ENCODE peak calls at places on chromosomes 16 and 17, in eight cellular contexts. J is right atrium auricular region; M is astrocyte of the cerebellum; Q is breast epithelium; N is Karpas-422; X is CD8-positive, alpha-beta memory T cell; T is body of pancreas; D is astrocyte of the spinal cord. V is an unnamed sample.

GRCh38 chr16:79169239-79169638 is 431.3 kb downstream of the MAF start:
- DNase-seq in N (no peak), X (no peak), Q (no peak), J (no peak), M (no peak), D (no peak), T (no peak), V (no peak)

GRCh38 chr16:86590501-86591144 is 12.3 kb downstream of the FOXL1 start:
- DNase-seq in N (no peak), D (peak), M (peak), T (no peak), J (no peak), Q (no peak), X (no peak), V (no peak)

GRCh38 chr17:63434951-63435571 is 11.0 kb downstream of the CYB561 start:
- DNase-seq in Q (peak), J (no peak), X (peak), M (no peak), N (peak), T (peak), D (peak), V (peak)

GRCh38 chr17:53749178-53749577 is 73.5 kb upstream of the KIF2B start:
- DNase-seq in Q (no peak), J (no peak), X (no peak), D (peak), M (peak), N (no peak), T (peak), V (no peak)

GRCh38 chr16:17134586-17134985 is 336.2 kb downstream of the XYLT1 start:
- DNase-seq in X (no peak), T (no peak), J (no peak), N (no peak), D (no peak), Q (no peak), M (no peak), V (no peak)

GRCh38 chr17:50608700-50609375 is 25.8 kb upstream of the ABCC3 start:
- DNase-seq in Q (no peak), M (no peak), J (no peak), N (no peak), T (no peak), X (no peak), D (no peak), V (no peak)

GRCh38 chr16:49589721-49590120 is 216.1 kb downstream of the C16orf78 start:
- DNase-seq in J (peak), T (no peak), M (no peak), N (no peak), Q (no peak), X (no peak), D (no peak), V (no peak)

GRCh38 chr17:9356488-9356911 is 219.1 kb downstream of the STX8 start:
- DNase-seq in M (no peak), J (no peak), N (peak), D (no peak), Q (no peak), T (peak), X (no peak), V (no peak)

GRCh38 chr17:42121066-42121769 is at the start of gene KAT2A:
- DNase-seq in M (no peak), X (peak), Q (peak), T (peak), J (peak), N (peak), D (peak), V (peak)

GRCh38 chr17:22512997-22513538 is 820.7 kb downstream of the KCNJ18 start:
- DNase-seq in M (no peak), X (no peak), N (peak), D (no peak), J (peak), Q (no peak), T (no peak), V (no peak)

GRCh38 chr16:17173134-17173729 is 297.5 kb downstream of the XYLT1 start:
- DNase-seq in N (peak), T (peak), M (peak), Q (no peak), J (peak), X (no peak), D (peak), V (no peak)

GRCh38 chr17:4205917-4206316 is 57.9 kb downstream of the ANKFY1 start:
- DNase-seq in D (no peak), Q (no peak), J (no peak), M (no peak), X (no peak), T (no peak), N (no peak), V (no peak)

GRCh38 chr16:4410335-4411075 is 5.9 kb downstream of the CORO7 start:
- DNase-seq in T (peak), J (no peak), D (peak), N (no peak), X (no peak), Q (peak), M (peak), V (no peak)

GRCh38 chr17:69578385-69578936 is 164.0 kb downstream of the MAP2K6 start:
- DNase-seq in X (no peak), Q (no peak), D (no peak), J (no peak), T (no peak), N (no peak), M (no peak), V (no peak)

GRCh38 chr16:28189237-28189636 is 22.5 kb downstream of the XPO6 start:
- DNase-seq in D (no peak), N (no peak), J (no peak), X (no peak), T (no peak), M (no peak), Q (no peak), V (no peak)

GRCh38 chr16:28531777-28532744 is 6.7 kb downstream of the NUPR1 start:
- DNase-seq in X (no peak), Q (no peak), D (no peak), J (peak), T (peak), M (no peak), N (peak), V (no peak)

GRCh38 chr17:17913695-17914332 is 58.4 kb downstream of the TOM1L2 start:
- DNase-seq in T (peak), Q (peak), X (peak), N (no peak), J (peak), D (peak), M (peak), V (no peak)

GRCh38 chr17:42277342-42277712 is 1.1 kb upstream of the STAT5B start:
- DNase-seq in N (no peak), T (no peak), M (no peak), J (no peak), X (no peak), Q (peak), D (no peak), V (no peak)

GRCh38 chr17:38459556-38459955 is 31.3 kb downstream of the ARHGAP23 start:
- DNase-seq in D (no peak), X (no peak), M (no peak), T (no peak), Q (no peak), J (no peak), N (no peak), V (no peak)

GRCh38 chr17:76714822-76715461 is 4.2 kb upstream of the MXRA7 start:
- DNase-seq in J (peak), D (peak), Q (no peak), M (no peak), T (peak), X (peak), N (peak), V (peak)

GRCh38 chr16:50354082-50354481 is 14.7 kb downstream of the BRD7 start:
- DNase-seq in M (no peak), T (no peak), N (no peak), X (no peak), J (no peak), Q (no peak), D (no peak), V (no peak)

GRCh38 chr16:46765050-46765449 is 16.9 kb upstream of the MYLK3 start:
- DNase-seq in Q (no peak), J (no peak), T (no peak), X (no peak), N (no peak), D (peak), M (peak), V (no peak)

GRCh38 chr17:66636111-66636510 is 198.8 kb upstream of the CACNG5 start:
- DNase-seq in X (no peak), J (no peak), N (peak), M (peak), Q (no peak), D (peak), T (no peak), V (no peak)

GRCh38 chr17:35169964-35170363 is 22.3 kb downstream of the UNC45B start:
- DNase-seq in N (no peak), T (no peak), J (no peak), D (no peak), M (no peak), Q (no peak), X (no peak), V (no peak)

GRCh38 chr17:69466905-69467630 is 52.6 kb downstream of the MAP2K6 start:
- DNase-seq in X (no peak), D (peak), J (no peak), N (no peak), T (peak), M (peak), Q (no peak), V (no peak)

GRCh38 chr17:48717367-48718161 is 4.8 kb downstream of the PRAC1 start:
- DNase-seq in N (no peak), T (no peak), Q (no peak), X (no peak), D (no peak), J (no peak), M (no peak), V (no peak)

GRCh38 chr17:79082311-79083190 is 7.9 kb downstream of the ENGASE start:
- DNase-seq in M (no peak), T (peak), N (peak), D (no peak), J (no peak), X (peak), Q (no peak), V (peak)

GRCh38 chr17:52532373-52532772 is 373.9 kb upstream of the CA10 start:
- DNase-seq in N (no peak), X (no peak), J (no peak), D (no peak), T (no peak), Q (no peak), M (no peak), V (no peak)

GRCh38 chr16:27430512-27430911 is 28.5 kb downstream of the IL21R start:
- DNase-seq in M (no peak), N (no peak), Q (no peak), X (peak), T (no peak), J (peak), D (no peak), V (no peak)

GRCh38 chr17:13513039-13513405 is 88.7 kb downstream of the HS3ST3A1 start:
- DNase-seq in N (no peak), M (no peak), J (no peak), Q (no peak), T (no peak), X (no peak), D (peak), V (no peak)

GRCh38 chr16:80569440-80570105 is 28.8 kb downstream of the DYNLRB2 start:
- DNase-seq in D (peak), J (no peak), Q (no peak), T (no peak), M (peak), X (peak), N (no peak), V (no peak)

GRCh38 chr16:68400924-68401460 is 47.3 kb downstream of the SMPD3 start:
- DNase-seq in X (no peak), M (no peak), T (no peak), N (no peak), J (no peak), Q (no peak), D (no peak), V (no peak)
- H3K4me3 ChIP-seq in X (no peak), M (no peak), T (no peak), N (no peak), J (no peak), Q (no peak), D (no peak), V (no peak)

GRCh38 chr17:75260679-75261335 is 599 bp downstream of the GGA3 start:
- DNase-seq in N (no peak), J (no peak), X (no peak), T (no peak), D (no peak), M (no peak), Q (no peak), V (peak)

GRCh38 chr17:75262112-75262606 is 480 bp downstream of the MRPS7 start:
- DNase-seq in Q (no peak), D (no peak), N (peak), X (peak), J (no peak), M (no peak), T (peak), V (no peak)

GRCh38 chr17:75265614-75266314 is 4.1 kb downstream of the MRPS7 start:
- DNase-seq in M (no peak), D (no peak), J (no peak), Q (no peak), N (no peak), T (no peak), X (peak), V (no peak)

GRCh38 chr17:75261336-75262111 is at the start of the genes GGA3 and MRPS7:
- DNase-seq in Q (peak), M (peak), T (peak), X (peak), D (peak), J (peak), N (peak), V (peak)

DNA sequence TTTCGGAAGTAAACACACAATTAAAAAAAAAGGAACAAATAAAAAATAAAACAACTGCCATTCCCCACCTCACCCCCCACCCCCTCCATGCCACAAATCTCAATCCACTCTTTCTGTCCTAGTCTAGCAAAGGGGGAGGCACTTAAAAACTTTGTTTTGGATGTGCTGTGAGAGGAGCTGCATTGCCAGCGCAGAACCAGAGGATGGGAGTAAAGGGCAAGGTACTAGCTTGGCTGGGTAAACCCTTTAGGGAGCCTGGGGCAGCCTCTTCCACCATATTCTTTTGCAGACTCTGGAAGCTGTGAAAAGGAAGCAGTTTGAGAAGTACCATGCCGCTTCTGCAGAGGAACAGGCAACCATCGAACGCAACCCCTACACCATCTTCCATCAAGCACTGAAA is 1.4 kb downstream of the MRPS7 start:
- DNase-seq in X (no peak), N (no peak), M (no peak), T (no peak), J (no peak), D (no peak), Q (no peak), V (no peak)
- H3K4me3 ChIP-seq in X (no peak), N (peak), M (no peak), T (no peak), J (no peak), D (no peak), Q (no peak), V (no peak)

GRCh38 chr17:2237960-2238359 is 65.6 kb downstream of the SMG6 start:
- DNase-seq in Q (no peak), X (no peak), M (no peak), T (no peak), J (no peak), N (no peak), D (no peak), V (no peak)

GRCh38 chr17:2238432-2239169 is 65.0 kb downstream of the SMG6 start:
- DNase-seq in X (no peak), D (no peak), M (no peak), Q (no peak), T (peak), J (no peak), N (peak), V (no peak)

GRCh38 chr17:2240541-2240940 is 63.0 kb downstream of the SMG6 start:
- DNase-seq in Q (no peak), J (no peak), M (no peak), N (no peak), D (no peak), T (no peak), X (no peak), V (no peak)

GRCh38 chr17:2239882-2240430 is 63.6 kb downstream of the SMG6 start:
- DNase-seq in X (peak), M (peak), D (peak), N (peak), Q (no peak), T (peak), J (peak), V (no peak)

DNA sequence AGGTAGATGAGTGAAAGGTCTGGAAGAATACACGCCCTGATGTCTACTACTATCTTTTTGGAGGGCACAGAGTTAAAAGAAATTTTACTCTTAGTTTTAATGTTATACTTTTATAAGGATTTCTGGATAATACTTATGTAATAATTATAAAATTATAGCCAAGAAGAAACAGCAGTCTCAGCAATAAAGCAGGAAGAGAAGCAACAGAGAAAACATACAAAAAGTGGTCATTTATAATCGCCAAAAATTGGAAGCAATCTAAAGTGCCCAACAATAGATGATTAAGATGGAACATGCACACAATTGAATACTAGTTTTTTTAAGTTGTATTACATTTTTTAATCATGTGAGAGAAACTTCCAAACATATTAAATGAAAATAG is 64.4 kb downstream of the SMG6 start:
- DNase-seq in D (no peak), M (no peak), N (no peak), Q (no peak), T (no peak), X (no peak), J (no peak), V (no peak)
- H3K4me3 ChIP-seq in D (no peak), M (no peak), N (peak), Q (no peak), T (no peak), X (no peak), J (no peak), V (no peak)

DNA sequence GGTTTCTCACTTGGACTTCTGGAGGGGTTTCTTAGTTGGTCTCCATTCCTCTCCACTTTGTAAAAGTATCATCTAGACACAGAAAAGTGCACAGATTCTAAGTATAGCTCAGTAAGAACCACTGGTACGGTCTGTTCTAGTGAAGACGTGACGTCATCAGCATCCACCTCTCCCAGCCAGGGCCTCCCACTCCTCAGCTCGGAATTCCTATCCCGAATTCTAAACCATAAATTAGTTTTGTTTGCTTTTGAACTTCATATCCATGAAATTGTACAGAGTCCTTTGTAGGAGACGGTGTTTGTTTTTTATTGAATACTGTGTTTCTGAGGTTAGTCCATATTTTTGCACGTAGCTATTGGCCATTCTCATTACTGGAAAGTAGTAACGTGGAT is 25.5 kb downstream of the FOXK2 start:
- DNase-seq in D (peak), T (no peak), X (no peak), N (no peak), Q (no peak), M (no peak), J (no peak), V (no peak)
- H3K4me3 ChIP-seq in D (no peak), T (no peak), X (no peak), N (peak), Q (peak), M (no peak), J (peak), V (no peak)

GRCh38 chr17:57662644-57663308 is 82.3 kb downstream of the CCDC182 start:
- DNase-seq in D (peak), M (peak), X (no peak), Q (peak), N (peak), J (peak), T (peak), V (peak)
- H3K4me3 ChIP-seq in D (peak), M (peak), X (no peak), Q (peak), N (no peak), J (peak), T (no peak), V (no peak)

GRCh38 chr17:72119280-72119962 is 1.4 kb upstream of the SOX9 start:
- DNase-seq in M (no peak), X (no peak), Q (no peak), D (peak), T (no peak), J (no peak), N (no peak), V (no peak)
- H3K4me3 ChIP-seq in M (peak), X (no peak), Q (peak), D (peak), T (no peak), J (peak), N (peak), V (no peak)

DNA sequence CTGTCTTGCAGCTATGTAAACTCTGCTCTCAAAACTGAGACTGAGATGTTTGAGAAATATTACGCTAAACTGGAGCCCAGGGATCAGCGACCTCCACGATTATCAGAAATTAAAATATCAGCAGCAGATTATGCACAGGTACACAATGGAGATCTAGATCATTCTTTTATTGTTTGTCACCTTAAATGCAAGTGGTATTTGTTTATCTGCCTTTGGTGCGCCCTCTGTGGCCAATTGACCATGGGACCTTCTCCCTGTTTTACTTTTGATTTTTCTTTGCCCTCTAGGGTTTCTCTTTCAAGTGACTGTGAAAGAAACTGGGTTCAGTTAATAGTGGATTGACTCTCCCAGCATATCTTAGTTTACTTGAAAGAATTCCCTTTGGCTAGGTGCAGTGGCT is 42.1 kb downstream of the PRSS54 start:
- DNase-seq in Q (no peak), D (no peak), T (no peak), M (no peak), N (no peak), J (no peak), X (no peak), V (no peak)
- H3K4me3 ChIP-seq in Q (no peak), D (no peak), T (no peak), M (no peak), N (no peak), J (no peak), X (no peak), V (no peak)

V was measured in effector memory CD4-positive, alpha-beta T cell.